ENCODE peak calls at places on chromosomes 13 and 19, in four cellular contexts. Z is CD8-positive, alpha-beta T cell; U is gastrocnemius medialis; R is heart right ventricle. G is an unnamed sample. For H3K36me3, the result is how much of the 10 kb centered on the place peaks cover.

GRCh38 chr13:62931901-62932883 is 1516.5 kb upstream of the PCDH20 start:
- DNase-seq in Z (no peak), U (no peak), R (no peak), G (no peak)

GRCh38 chr13:110683203-110683883 is 22.6 kb downstream of the CARS2 start:
- DNase-seq in Z (no peak), U (no peak), R (no peak), G (peak)

GRCh38 chr13:100423375-100423774 is 165.2 kb downstream of the GGACT start:
- DNase-seq in Z (no peak), U (no peak), R (no peak), G (peak)

GRCh38 chr13:110409581-110409992 is 102.5 kb downstream of the COL4A2 start:
- DNase-seq in Z (no peak), U (no peak), R (peak), G (peak)

GRCh38 chr19:3458595-3459284 is 21.6 kb downstream of the SMIM24 start:
- DNase-seq in Z (no peak), U (no peak), R (peak), G (no peak)

GRCh38 chr13:112444416-112445399 is 68.6 kb downstream of the SPACA7 start:
- DNase-seq in Z (no peak), U (no peak), R (no peak), G (no peak)

GRCh38 chr13:66210677-66211076 is 1019.5 kb downstream of the PCDH9 start:
- DNase-seq in Z (no peak), U (no peak), R (no peak), G (peak)

GRCh38 chr13:35512271-35512920 is 35.9 kb upstream of the MAB21L1 start:
- DNase-seq in Z (no peak), U (peak), R (no peak), G (peak)

GRCh38 chr13:80924596-80924995 is 583.7 kb upstream of the SPRY2 start:
- DNase-seq in Z (no peak), U (no peak), R (peak), G (peak)

GRCh38 chr19:47520839-47521238 is 6.0 kb upstream of the NAPA start:
- DNase-seq in Z (no peak), U (no peak), R (no peak), G (no peak)

GRCh38 chr13:32650705-32651311 is 64.6 kb downstream of the PDS5B start:
- DNase-seq in Z (no peak), U (peak), R (peak), G (peak)

GRCh38 chr13:113658836-113659235 is 838 bp upstream of the ATP4B start:
- DNase-seq in Z (no peak), U (peak), R (no peak), G (no peak)

GRCh38 chr19:18972301-18972831 is 31.3 kb upstream of the HOMER3 start:
- DNase-seq in Z (no peak), U (no peak), R (no peak), G (no peak)

GRCh38 chr19:55080915-55081772 is 5.5 kb downstream of the EPS8L1 start:
- DNase-seq in Z (peak), U (peak), R (peak), G (peak)

GRCh38 chr13:44022196-44022595 is 142.5 kb downstream of the LACC1 start:
- DNase-seq in Z (no peak), U (no peak), R (no peak), G (peak)

GRCh38 chr13:90545070-90545840 is 802.2 kb upstream of the MIR17HG start:
- DNase-seq in Z (no peak), U (no peak), R (peak), G (peak)

GRCh38 chr19:40560092-40560507 is 16.6 kb upstream of the SHKBP1 start:
- DNase-seq in Z (no peak), U (no peak), R (no peak), G (no peak)

GRCh38 chr19:23283925-23284324 is 33.7 kb upstream of the ZNF724 start:
- DNase-seq in Z (peak), U (peak), R (peak), G (peak)

GRCh38 chr19:40026597-40026970 is 29.4 kb downstream of the ZNF780B start:
- DNase-seq in Z (no peak), U (no peak), R (no peak), G (no peak)

GRCh38 chr13:101157261-101157660 is 259.0 kb downstream of the NALCN start:
- DNase-seq in Z (no peak), U (no peak), R (no peak), G (peak)

GRCh38 chr13:113806104-113806471 is 47.1 kb downstream of the TMEM255B start:
- DNase-seq in Z (no peak), U (no peak), R (no peak), G (no peak)

GRCh38 chr13:111972261-111972780 is 94.6 kb upstream of the SOX1 start:
- DNase-seq in Z (no peak), U (no peak), R (no peak), G (no peak)

GRCh38 chr19:15247107-15248014 is 15.1 kb upstream of the EPHX3 start:
- DNase-seq in Z (no peak), U (no peak), R (no peak), G (no peak)

GRCh38 chr13:110109910-110110309 is 197.0 kb downstream of the COL4A1 start:
- DNase-seq in Z (no peak), U (peak), R (peak), G (no peak)

DNA sequence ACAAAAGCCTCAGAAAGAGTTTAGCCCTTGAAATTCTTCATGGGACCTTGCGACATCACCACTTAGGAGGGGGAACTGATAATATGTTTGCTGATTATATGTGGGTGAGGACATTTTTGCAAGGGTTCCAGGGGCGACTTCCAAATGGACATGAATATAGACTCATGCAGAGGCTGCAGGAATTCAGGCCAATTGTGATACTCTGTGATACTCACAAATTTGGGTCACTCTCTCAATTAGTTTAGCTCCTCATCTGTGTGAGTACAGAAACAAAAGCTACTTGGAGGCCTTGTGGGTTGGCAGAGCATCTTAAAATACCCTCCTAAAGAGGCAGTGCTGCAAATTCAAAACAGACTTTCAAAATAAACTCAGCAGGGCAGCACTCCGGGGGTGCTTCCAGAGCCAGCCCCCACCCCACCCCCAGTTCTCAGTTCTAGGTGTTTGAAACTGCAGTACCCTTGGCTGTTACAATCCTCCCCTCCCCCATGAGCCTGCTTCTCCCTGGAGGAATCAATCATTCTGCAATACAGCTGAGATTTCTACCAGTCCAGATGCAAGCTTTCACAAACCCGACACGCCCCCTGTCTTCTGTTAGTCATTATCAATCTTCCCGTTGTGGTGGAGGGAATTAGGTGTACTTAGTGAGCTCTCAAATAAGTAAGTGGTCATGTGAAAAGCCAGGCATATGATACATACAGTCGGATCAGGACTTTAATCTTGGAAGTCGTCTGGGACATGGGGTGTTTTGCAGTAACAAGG is 96.9 kb upstream of the MBNL2 start:
- DNase-seq in Z (no peak), U (peak), R (no peak), G (peak)
- TF ChIP-seq CTCF in Z (no peak), U (peak), R (peak), G (no peak)

GRCh38 chr19:10259162-10259905 is 7.3 kb downstream of the MRPL4 start:
- DNase-seq in Z (peak), U (peak), R (peak), G (peak)
- H3K36me3 ChIP-seq in Z (under half), U (under half), R (under half), G (under half)

GRCh38 chr19:2047449-2048103 is 3.5 kb downstream of the MKNK2 start:
- DNase-seq in Z (no peak), U (peak), R (no peak), G (no peak)
- H3K4me3 ChIP-seq in Z (no peak), U (peak), R (no peak), G (no peak)

GRCh38 chr13:102650444-102650843 is 44.4 kb downstream of the METTL21C start:
- DNase-seq in Z (no peak), U (no peak), R (no peak), G (no peak)
- TF ChIP-seq CTCF in Z (no peak), U (no peak), R (no peak), G (no peak)

GRCh38 chr19:17164644-17165043 is 50.5 kb upstream of the USE1 start:
- DNase-seq in Z (no peak), U (no peak), R (no peak), G (no peak)

GRCh38 chr19:17160908-17161307 is 54.2 kb upstream of the USE1 start:
- DNase-seq in Z (no peak), U (no peak), R (no peak), G (no peak)

GRCh38 chr19:17165715-17166114 is 49.4 kb upstream of the USE1 start:
- DNase-seq in Z (no peak), U (no peak), R (no peak), G (no peak)

GRCh38 chr19:17162580-17162979 is 52.6 kb upstream of the USE1 start:
- DNase-seq in Z (no peak), U (no peak), R (no peak), G (no peak)

DNA sequence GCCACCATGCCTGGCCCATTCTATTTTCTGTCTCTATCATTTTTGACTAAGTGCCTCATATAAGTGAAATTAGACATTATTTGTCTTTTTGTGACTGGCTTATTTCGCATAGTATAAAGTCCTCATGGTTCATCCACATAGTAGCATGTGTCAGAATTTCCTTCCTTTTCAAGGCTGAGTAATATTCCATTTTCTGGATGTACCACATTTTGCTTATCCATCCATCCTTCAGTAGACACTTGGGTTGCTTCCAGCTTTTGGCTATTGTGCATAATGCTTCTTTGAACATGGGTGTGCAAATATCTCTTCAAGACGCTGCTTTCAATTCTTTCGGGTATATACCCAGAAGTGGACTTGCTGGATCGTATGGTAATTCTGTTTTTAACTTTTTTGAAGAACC is 51.5 kb upstream of the USE1 start:
- DNase-seq in Z (no peak), U (no peak), R (no peak), G (no peak)
- H3K36me3 ChIP-seq in Z (half or more), U (under half), R (half or more), G (under half)